ENCODE peak calls at places on chromosomes 16 and 17, in four cellular contexts. M, Q, O and N are unnamed samples.
A peak's percentile ranks its signal among the peaks of the same experiment; 100 is the strongest.

GRCh38 chr16:2282262-2282661 is 14.3 kb upstream of the RNPS1 start:
- DNase-seq in M (no peak), O (no peak), Q (no peak), N (no peak)

GRCh38 chr17:50177983-50178834 is 12.4 kb downstream of the SGCA start:
- DNase-seq in Q (peak; percentile 25), O (peak; percentile 84), M (peak; percentile 84), N (peak; percentile 95)

GRCh38 chr17:81491193-81491592 is 21.4 kb downstream of the ACTG1 start:
- DNase-seq in M (no peak), Q (no peak), O (no peak), N (peak; percentile 82)

GRCh38 chr17:61002316-61002736 is 324.7 kb downstream of the BCAS3 start:
- DNase-seq in O (no peak), M (no peak), Q (no peak), N (peak; percentile 18)

GRCh38 chr17:16046966-16047365 is 47.3 kb downstream of the TTC19 start:
- DNase-seq in Q (no peak), O (no peak), M (no peak), N (no peak)

GRCh38 chr17:47810200-47810821 is 11.3 kb downstream of the OSBPL7 start:
- DNase-seq in O (no peak), M (no peak), Q (no peak), N (no peak)

GRCh38 chr16:21100447-21100846 is 50.2 kb downstream of the DNAH3 start:
- DNase-seq in O (no peak), Q (no peak), M (no peak), N (no peak)

GRCh38 chr16:25264599-25264998 is 7.0 kb upstream of the ZKSCAN2 start:
- DNase-seq in Q (no peak), M (no peak), O (no peak), N (peak; percentile 45)

GRCh38 chr16:3020247-3020603 is at the start of gene TNFRSF12A:
- DNase-seq in O (peak; percentile 74), M (peak; percentile 63), Q (peak; percentile 45), N (peak; percentile 77)

GRCh38 chr16:85652431-85653221 is 36.1 kb downstream of the GINS2 start:
- DNase-seq in Q (no peak), O (peak; percentile 81), M (no peak), N (peak; percentile 75)

GRCh38 chr17:9226794-9227135 is 205.5 kb downstream of the NTN1 start:
- DNase-seq in Q (peak; percentile 55), M (no peak), O (no peak), N (no peak)

GRCh38 chr17:51764387-51764971 is 394.0 kb downstream of the CA10 start:
- DNase-seq in M (peak; percentile 24), Q (peak; percentile 15), O (peak; percentile 43), N (peak; percentile 78)

GRCh38 chr17:36851230-36851629 is 86.0 kb upstream of the LHX1 start:
- DNase-seq in O (no peak), Q (no peak), M (no peak), N (no peak)

GRCh38 chr16:711548-712320 is 3.2 kb upstream of the METRN start:
- DNase-seq in Q (peak; percentile 58), M (peak; percentile 48), O (peak; percentile 77), N (peak; percentile 81)

GRCh38 chr16:708959-709358 is 3.4 kb upstream of the FBXL16 start:
- DNase-seq in O (no peak), Q (no peak), M (no peak), N (no peak)

GRCh38 chr16:710500-711075 is 4.3 kb upstream of the METRN start:
- DNase-seq in O (no peak), M (no peak), Q (no peak), N (peak; percentile 42)

GRCh38 chr16:709651-710499 is 4.3 kb upstream of the FBXL16 start:
- DNase-seq in Q (no peak), O (no peak), M (no peak), N (peak; percentile 95)

DNA sequence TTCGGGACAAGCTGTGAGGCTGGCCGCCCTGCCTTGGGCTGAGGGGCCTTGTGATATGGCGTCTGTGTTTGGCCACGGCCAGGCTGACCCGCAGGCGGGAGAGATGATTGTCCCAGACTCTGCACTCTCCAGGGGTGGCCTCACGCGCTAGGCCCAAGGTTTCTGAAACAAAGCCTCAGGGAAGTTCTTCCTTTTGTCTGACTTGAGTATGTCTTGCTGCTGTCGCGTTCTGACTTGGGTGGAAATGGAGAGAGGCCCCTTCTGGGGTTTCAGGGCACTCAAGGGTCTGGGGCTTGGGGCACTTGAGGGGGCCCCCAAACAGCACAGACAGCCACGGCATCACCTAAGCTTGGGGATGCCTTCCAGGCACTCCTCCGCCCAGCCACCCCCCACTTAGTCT is 3.8 kb upstream of the METRN start:
- DNase-seq in O (no peak), Q (no peak), M (no peak), N (no peak)
- H3K4me3 ChIP-seq in O (no peak overlapping the region), Q (no peak overlapping the region), M (no peak overlapping the region), N (no peak overlapping the region)

GRCh38 chr17:44053130-44053872 is 13.2 kb downstream of the LSM12 start:
- DNase-seq in O (no peak), M (no peak), Q (no peak), N (no peak)

GRCh38 chr17:44062871-44063270 is 3.6 kb downstream of the LSM12 start:
- DNase-seq in O (no peak), M (no peak), Q (no peak), N (no peak)

GRCh38 chr17:44061446-44061845 is 5.0 kb downstream of the LSM12 start:
- DNase-seq in Q (no peak), O (no peak), M (no peak), N (no peak)

GRCh38 chr17:44063704-44064639 is 2.5 kb downstream of the LSM12 start:
- DNase-seq in M (no peak), Q (no peak), O (no peak), N (no peak)

DNA sequence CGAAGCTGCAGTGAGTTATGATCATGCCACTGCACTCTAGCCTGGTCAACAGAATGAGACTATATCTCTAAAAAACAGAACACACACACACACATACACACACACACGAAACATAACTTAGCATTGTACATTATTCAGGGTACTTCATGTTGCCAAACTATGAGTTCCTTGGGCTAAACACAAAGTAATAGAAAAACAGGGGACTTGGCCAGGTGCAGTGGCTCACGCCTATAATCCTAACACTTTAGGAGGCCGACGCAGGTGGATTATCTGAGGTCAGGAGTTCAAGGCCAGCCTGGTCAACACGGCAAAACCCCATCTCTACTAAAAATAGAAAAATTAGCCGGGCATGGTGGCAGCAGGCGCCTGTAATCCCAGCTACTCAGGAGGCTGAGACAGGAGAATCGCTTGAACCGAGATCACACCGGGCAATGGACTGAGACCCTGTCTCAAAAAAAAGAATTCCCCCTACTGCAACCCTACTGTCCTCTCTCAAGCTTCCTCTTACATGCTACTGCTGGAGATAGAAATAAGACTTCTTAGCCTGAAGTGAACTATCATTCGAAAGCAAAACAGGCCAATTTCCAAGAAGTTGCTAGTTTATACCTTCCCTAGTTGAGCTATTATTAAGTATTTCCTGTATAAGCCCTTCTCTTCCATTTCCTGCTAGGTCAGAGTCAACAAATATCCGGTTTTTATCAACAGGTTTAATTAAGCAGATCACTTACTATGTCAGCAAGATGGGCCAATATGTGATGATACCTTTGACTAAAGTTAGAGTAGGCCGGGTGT is 7.2 kb downstream of the LSM12 start:
- DNase-seq in Q (no peak), O (no peak), M (no peak), N (no peak)
- H3K36me3 ChIP-seq in Q (no peaks in the 10 kb centered on the region), O (no peaks in the 10 kb centered on the region), M (peaks cover 6% of the 10 kb centered on the region), N (peaks cover 73% of the 10 kb centered on the region)

GRCh38 chr16:88617268-88618031 is 20.9 kb upstream of the IL17C start:
- DNase-seq in O (no peak), Q (no peak), M (peak; percentile 45), N (no peak)
- H3K27ac ChIP-seq in O (no peak overlapping the region), Q (no peak overlapping the region), M (no peak overlapping the region), N (no peak overlapping the region)

GRCh38 chr17:72120878-72121163 is at the start of gene SOX9:
- DNase-seq in O (no peak), M (peak; percentile 97), Q (no peak), N (peak; percentile 98)
- H3K4me3 ChIP-seq in O (peak within 1 kb of the TSS; percentile 32), M (peak within 1 kb of the TSS; percentile 78), Q (no peak within 1 kb of the TSS), N (peak within 1 kb of the TSS; percentile 94)